ENCODE peak calls at places on chromosomes 6 and 20, in seven cellular contexts. F, G, A, M, B, R and H are unnamed samples.

GRCh38 chr6:54602591-54602990 is 244.0 kb upstream of the FAM83B start:
- DNase-seq in F (no peak), G (no peak), A (no peak), M (no peak), B (no peak), R (no peak), H (no peak)

GRCh38 chr6:168908887-168909286 is 344.8 kb downstream of the THBS2 start:
- DNase-seq in F (peak; percentile 75), G (no peak), A (no peak), M (no peak), B (peak; percentile 17), R (no peak), H (no peak)

GRCh38 chr6:107237992-107238660 is 122.8 kb upstream of the BEND3 start:
- DNase-seq in F (peak; percentile 74), G (no peak), A (no peak), M (no peak), B (no peak), R (no peak), H (no peak)

GRCh38 chr6:109456710-109457595 is 1.4 kb upstream of the MICAL1 start:
- DNase-seq in F (peak; percentile 31), G (no peak), A (no peak), M (no peak), B (no peak), R (no peak), H (no peak)

GRCh38 chr6:53306819-53307347 is 41.9 kb downstream of the ELOVL5 start:
- DNase-seq in F (peak; percentile 49), G (no peak), A (no peak), M (no peak), B (no peak), R (no peak), H (no peak)

GRCh38 chr6:155448823-155449789 is 6.5 kb downstream of the NOX3 start:
- DNase-seq in F (no peak), G (no peak), A (no peak), M (peak; percentile 20), B (no peak), R (no peak), H (peak; percentile 83)

GRCh38 chr20:37914672-37915433 is 11.9 kb downstream of the VSTM2L start:
- DNase-seq in F (no peak), G (peak; percentile 73), A (peak; percentile 81), M (peak; percentile 24), B (no peak), R (peak; percentile 82), H (peak; percentile 90)

GRCh38 chr20:33947709-33948295 is 45.9 kb upstream of the RALY start:
- DNase-seq in F (peak; percentile 27), G (peak; percentile 27), A (peak; percentile 87), M (peak; percentile 18), B (peak; percentile 49), R (peak; percentile 82), H (peak; percentile 96)

GRCh38 chr20:53839423-53840176 is 230.8 kb downstream of the BCAS1 start:
- DNase-seq in F (no peak), G (no peak), A (no peak), M (no peak), B (peak; percentile 33), R (no peak), H (no peak)

GRCh38 chr6:157649311-157650260 is 173.5 kb upstream of the SNX9 start:
- DNase-seq in F (no peak), G (no peak), A (no peak), M (no peak), B (no peak), R (no peak), H (no peak)

GRCh38 chr6:133456439-133456838 is 215.3 kb downstream of the EYA4 start:
- DNase-seq in F (no peak), G (no peak), A (no peak), M (no peak), B (no peak), R (no peak), H (no peak)

GRCh38 chr6:118725944-118726343 is 74.6 kb upstream of the CEP85L start:
- DNase-seq in F (no peak), G (no peak), A (no peak), M (no peak), B (peak; percentile 9), R (no peak), H (peak; percentile 36)

GRCh38 chr20:9068232-9068781 is 580 bp upstream of the PLCB4 start:
- DNase-seq in F (peak; percentile 41), G (peak; percentile 63), A (peak; percentile 69), M (peak; percentile 50), B (peak; percentile 8), R (peak; percentile 84), H (peak; percentile 80)

GRCh38 chr6:71245265-71246049 is 43.2 kb upstream of the OGFRL1 start:
- DNase-seq in F (no peak), G (no peak), A (no peak), M (no peak), B (no peak), R (no peak), H (no peak)

GRCh38 chr6:1525364-1526038 is 84.2 kb upstream of the FOXC1 start:
- DNase-seq in F (peak; percentile 23), G (no peak), A (no peak), M (no peak), B (no peak), R (no peak), H (no peak)

GRCh38 chr20:25346349-25346748 is 44.3 kb downstream of the ABHD12 start:
- DNase-seq in F (no peak), G (no peak), A (no peak), M (no peak), B (no peak), R (no peak), H (no peak)

GRCh38 chr20:59159091-59159821 is 4.4 kb upstream of the ZNF831 start:
- DNase-seq in F (no peak), G (no peak), A (peak; percentile 61), M (no peak), B (no peak), R (peak; percentile 64), H (peak; percentile 59)

GRCh38 chr6:79077680-79078056 is 386 bp downstream of the PHIP start:
- DNase-seq in F (no peak), G (no peak), A (no peak), M (no peak), B (peak; percentile 12), R (no peak), H (no peak)

GRCh38 chr20:40422665-40423064 is 266.4 kb downstream of the MAFB start:
- DNase-seq in F (no peak), G (no peak), A (no peak), M (no peak), B (no peak), R (no peak), H (no peak)

GRCh38 chr6:42498473-42499128 is 46.9 kb upstream of the TRERF1 start:
- DNase-seq in F (no peak), G (no peak), A (peak; percentile 58), M (peak; percentile 13), B (no peak), R (no peak), H (peak; percentile 63)

GRCh38 chr6:86609549-86610388 is 327.6 kb upstream of the HTR1E start:
- DNase-seq in F (no peak), G (no peak), A (no peak), M (no peak), B (peak; percentile 69), R (no peak), H (no peak)

GRCh38 chr6:38420207-38420606 is 219.5 kb downstream of the BTBD9 start:
- DNase-seq in F (peak; percentile 50), G (no peak), A (no peak), M (peak; percentile 30), B (no peak), R (no peak), H (no peak)
- H3K79me1 ChIP-seq in F (no peaks in the 10 kb centered on the region), G (no peaks in the 10 kb centered on the region), A (no peaks in the 10 kb centered on the region), M (peaks cover 1% of the 10 kb centered on the region), B (no peaks in the 10 kb centered on the region), R (no peaks in the 10 kb centered on the region), H (no peaks in the 10 kb centered on the region)

DNA sequence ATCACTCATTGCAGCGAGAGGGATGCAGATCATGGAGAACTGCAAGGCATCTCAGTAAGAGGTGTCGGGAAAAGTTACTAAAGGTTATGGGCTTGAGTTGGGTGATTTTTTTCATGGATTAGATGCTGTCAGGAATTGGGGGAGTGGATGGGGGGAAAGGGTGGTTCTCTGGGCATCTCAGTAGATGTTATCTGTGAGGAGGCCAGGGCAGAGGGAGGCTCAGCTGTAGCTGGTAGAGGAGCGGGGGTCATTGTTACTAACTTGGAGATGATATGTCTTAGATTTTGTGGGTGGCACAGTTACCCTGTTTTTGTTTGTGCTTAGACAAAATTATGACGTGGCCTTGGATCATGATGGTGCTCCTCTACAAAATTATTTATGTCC is 2.6 kb upstream of the PCMTD2 start:
- DNase-seq in F (no peak), G (no peak), A (no peak), M (no peak), B (no peak), R (no peak), H (no peak)
- H3K4me2 ChIP-seq in F (no peak overlapping the region), G (no peak overlapping the region), A (no peak overlapping the region), M (no peak overlapping the region), B (no peak overlapping the region), R (no peak overlapping the region), H (no peak overlapping the region)

DNA sequence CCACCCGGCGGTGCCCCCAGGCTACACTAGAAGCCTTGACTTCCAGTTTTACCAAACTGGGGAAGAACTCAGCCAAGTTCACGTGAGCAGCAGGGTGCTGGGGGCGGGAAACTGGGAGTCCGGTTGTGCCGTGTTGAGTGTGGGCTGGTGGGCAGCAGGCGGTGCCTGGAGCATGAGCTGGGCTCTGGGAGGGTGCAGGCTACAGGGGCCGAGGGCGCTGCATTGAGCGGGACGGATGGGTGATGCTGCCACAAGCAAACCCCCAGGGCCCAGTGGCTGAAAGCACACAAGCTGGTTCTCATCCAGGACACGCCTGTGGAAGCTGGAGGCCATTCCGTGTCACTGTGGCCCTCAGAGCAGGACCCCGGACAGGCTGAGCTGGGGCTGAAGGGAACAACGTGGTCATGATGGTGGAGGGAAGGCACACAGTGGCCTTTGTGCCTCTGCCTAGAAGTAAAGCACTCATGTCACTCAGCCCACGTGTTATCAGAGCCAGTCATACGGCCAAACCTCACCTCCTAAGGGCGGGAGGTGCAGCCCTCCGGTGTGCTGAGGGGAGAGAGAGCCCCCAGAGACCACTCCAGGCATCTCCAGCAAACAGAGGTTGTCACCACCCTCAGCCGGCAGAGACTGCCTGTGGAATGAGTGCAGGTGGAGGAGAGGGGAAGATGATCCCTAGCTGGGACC is 29.5 kb downstream of the RBM38 start:
- DNase-seq in F (no peak), G (no peak), A (no peak), M (no peak), B (no peak), R (no peak), H (no peak)
- H3K79me1 ChIP-seq in F (no peaks in the 10 kb centered on the region), G (no peaks in the 10 kb centered on the region), A (no peaks in the 10 kb centered on the region), M (no peaks in the 10 kb centered on the region), B (no peaks in the 10 kb centered on the region), R (no peaks in the 10 kb centered on the region), H (no peaks in the 10 kb centered on the region)

GRCh38 chr20:47544852-47545251 is 43.2 kb downstream of the NCOA3 start:
- DNase-seq in F (peak; percentile 35), G (no peak), A (no peak), M (peak; percentile 33), B (no peak), R (no peak), H (no peak)

GRCh38 chr20:47544240-47544639 is 42.6 kb downstream of the NCOA3 start:
- DNase-seq in F (peak; percentile 64), G (no peak), A (no peak), M (peak; percentile 41), B (no peak), R (no peak), H (no peak)

GRCh38 chr20:47541355-47541922 is 39.8 kb downstream of the NCOA3 start:
- DNase-seq in F (no peak), G (no peak), A (no peak), M (no peak), B (no peak), R (no peak), H (no peak)

GRCh38 chr20:47540443-47541354 is 39.0 kb downstream of the NCOA3 start:
- DNase-seq in F (peak; percentile 24), G (no peak), A (no peak), M (peak; percentile 59), B (no peak), R (no peak), H (peak; percentile 44)

GRCh38 chr20:47543006-47543431 is 41.3 kb downstream of the NCOA3 start:
- DNase-seq in F (peak; percentile 43), G (no peak), A (no peak), M (peak; percentile 72), B (no peak), R (no peak), H (no peak)
- H3K4me2 ChIP-seq in F (peak overlapping the region; percentile 43), G (no peak overlapping the region), A (no peak overlapping the region), M (no peak overlapping the region), B (no peak overlapping the region), R (no peak overlapping the region), H (no peak overlapping the region)